ENCODE peak calls at places on chromosomes 3 and 15, in seven cellular contexts. I is sigmoid colon, T is mesendoderm, K is heart right ventricle, W is EH, J is aorta, N is foreskin fibroblast. M is an unnamed sample.

GRCh38 chr3:194584866-194585265 is 48.4 kb downstream of the TMEM44 start:
- DNase-seq in T (no peak), W (peak), K (no peak), J (no peak), I (no peak), N (peak), M (no peak)

GRCh38 chr3:190299969-190300368 is 22.3 kb downstream of the CLDN1 start:
- DNase-seq in N (no peak), K (no peak), T (no peak), W (no peak), I (no peak), J (no peak), M (no peak)

GRCh38 chr3:151753846-151754245 is 20.1 kb downstream of the AADACL2 start:
- DNase-seq in I (no peak), N (peak), W (no peak), K (no peak), T (no peak), J (no peak), M (no peak)

GRCh38 chr3:33758278-33758677 is 40.2 kb upstream of the PDCD6IP start:
- DNase-seq in W (no peak), J (no peak), T (no peak), I (no peak), K (no peak), N (no peak), M (no peak)

GRCh38 chr15:61227269-61228024 is 1.7 kb downstream of the RORA start:
- DNase-seq in T (peak), I (peak), J (no peak), K (peak), W (peak), N (peak), M (peak)

GRCh38 chr3:37892917-37893595 is 31.4 kb downstream of the CTDSPL start:
- DNase-seq in W (peak), J (peak), T (no peak), I (peak), N (peak), K (peak), M (no peak)

GRCh38 chr3:98801042-98801747 is 38.1 kb downstream of the ST3GAL6 start:
- DNase-seq in I (no peak), T (peak), W (no peak), K (no peak), N (no peak), J (no peak), M (no peak)

GRCh38 chr3:186209810-186210752 is 101.2 kb upstream of the ETV5 start:
- DNase-seq in T (peak), K (peak), N (peak), I (peak), W (peak), J (peak), M (peak)

GRCh38 chr3:150292891-150293290 is 115.2 kb upstream of the TSC22D2 start:
- DNase-seq in N (peak), W (peak), T (no peak), I (no peak), K (no peak), J (no peak), M (peak)

GRCh38 chr3:177199206-177199765 is 2.0 kb upstream of the TBL1XR1 start:
- DNase-seq in T (no peak), I (no peak), N (no peak), K (no peak), W (no peak), J (no peak), M (no peak)

GRCh38 chr3:87088984-87089841 is 98.3 kb upstream of the VGLL3 start:
- DNase-seq in N (peak), K (peak), I (peak), W (peak), T (no peak), J (peak), M (peak)

GRCh38 chr3:50340404-50341329 is at the start of gene RASSF1:
- DNase-seq in I (peak), N (peak), K (peak), J (peak), W (peak), T (peak), M (no peak)

GRCh38 chr3:21464745-21465144 is 286.3 kb downstream of the ZNF385D start:
- DNase-seq in N (no peak), I (peak), J (no peak), T (peak), K (no peak), W (no peak), M (no peak)

GRCh38 chr15:93019091-93019490 is 69.9 kb downstream of the RGMA start:
- DNase-seq in N (no peak), I (no peak), W (no peak), K (no peak), T (no peak), J (no peak), M (no peak)

GRCh38 chr15:66498501-66499386 is 1.2 kb upstream of the SNAPC5 start:
- DNase-seq in J (no peak), N (peak), W (peak), K (no peak), T (peak), I (no peak), M (no peak)

GRCh38 chr3:139119331-139120025 is 74.8 kb upstream of the PRR23C start:
- DNase-seq in T (no peak), W (no peak), K (no peak), N (no peak), J (no peak), I (no peak), M (no peak)

GRCh38 chr3:46737320-46737719 is 19.7 kb upstream of the PRSS50 start:
- DNase-seq in J (no peak), W (no peak), T (no peak), K (no peak), I (no peak), N (no peak), M (no peak)

GRCh38 chr3:52052831-52053306 is 3.5 kb downstream of the DUSP7 start:
- DNase-seq in T (peak), K (peak), W (peak), J (peak), N (peak), I (peak), M (peak)

GRCh38 chr15:73594109-73594508 is 39.1 kb downstream of the NPTN start:
- DNase-seq in J (no peak), I (no peak), T (no peak), W (no peak), K (no peak), N (no peak), M (no peak)

GRCh38 chr3:172156309-172156998 is 117.1 kb downstream of the FNDC3B start:
- DNase-seq in K (no peak), N (no peak), W (no peak), J (peak), T (peak), I (no peak), M (no peak)

GRCh38 chr15:57580866-57581265 is 10.8 kb upstream of the MYZAP start:
- DNase-seq in J (no peak), I (no peak), T (no peak), W (no peak), N (no peak), K (no peak), M (no peak)

GRCh38 chr3:188788621-188789081 is 383.1 kb upstream of the TPRG1 start:
- DNase-seq in N (peak), W (peak), K (no peak), I (no peak), J (peak), T (peak), M (peak)

GRCh38 chr15:52503788-52504496 is 24.7 kb downstream of the MYO5A start:
- DNase-seq in T (no peak), K (no peak), J (no peak), I (no peak), N (peak), W (peak), M (no peak)

GRCh38 chr3:143242101-143242500 is 122.5 kb downstream of the CHST2 start:
- DNase-seq in K (no peak), J (no peak), T (no peak), W (no peak), I (no peak), N (peak), M (no peak)

GRCh38 chr15:42166225-42166940 is 9.9 kb upstream of the PLA2G4F start:
- DNase-seq in K (no peak), I (no peak), W (no peak), J (no peak), T (no peak), N (no peak), M (no peak)

GRCh38 chr15:38842991-38843610 is 278.5 kb upstream of the RASGRP1 start:
- DNase-seq in J (no peak), I (no peak), W (peak), K (no peak), T (no peak), N (peak), M (peak)

M was measured in fibroblast of the conjunctiva.